ENCODE peak calls at places on chromosomes 3 and 15, in ten cellular contexts. M, X, O, K, C, B, Y, Z, V and N are unnamed samples.

GRCh38 chr3:114504941-114505632 is 211.3 kb downstream of the TIGIT start:
- DNase-seq in Z (no peak), Y (no peak), V (no peak), O (no peak), C (no peak), X (no peak), M (no peak), B (no peak), K (no peak), N (no peak)

GRCh38 chr3:177640319-177640997 is 443.2 kb upstream of the TBL1XR1 start:
- DNase-seq in X (peak; percentile 32), V (peak; percentile 96), Y (no peak), M (peak; percentile 86), K (no peak), Z (no peak), O (no peak), C (no peak), B (peak; percentile 96), N (no peak)

GRCh38 chr3:186099178-186099577 is 9.7 kb downstream of the ETV5 start:
- DNase-seq in Z (no peak), Y (no peak), K (peak; percentile 71), B (no peak), O (peak; percentile 64), X (no peak), M (peak; percentile 57), V (peak; percentile 48), C (no peak), N (no peak)

GRCh38 chr15:98957655-98958054 is 49.9 kb downstream of the PGPEP1L start:
- DNase-seq in B (no peak), Y (no peak), C (no peak), Z (no peak), K (no peak), O (no peak), X (no peak), M (no peak), V (no peak), N (no peak)

GRCh38 chr15:28943146-28943545 is 57.4 kb downstream of the APBA2 start:
- DNase-seq in X (no peak), B (no peak), M (no peak), V (no peak), Y (no peak), O (no peak), Z (no peak), C (no peak), K (no peak), N (no peak)

GRCh38 chr15:60975951-60976350 is 253.2 kb downstream of the RORA start:
- DNase-seq in Y (no peak), O (no peak), M (no peak), X (no peak), Z (no peak), V (no peak), C (no peak), K (no peak), B (no peak), N (no peak)

GRCh38 chr15:45903283-45903682 is 268.5 kb downstream of the SQOR start:
- DNase-seq in C (no peak), O (no peak), X (no peak), M (no peak), Z (no peak), B (no peak), Y (no peak), K (no peak), V (no peak), N (no peak)

GRCh38 chr15:101349497-101349951 is 54.5 kb upstream of the SNRPA1 start:
- DNase-seq in B (no peak), K (no peak), Y (no peak), X (no peak), O (no peak), C (no peak), Z (no peak), M (no peak), V (no peak), N (no peak)

GRCh38 chr3:136437006-136437405 is 186.9 kb downstream of the PCCB start:
- DNase-seq in C (no peak), Z (no peak), V (no peak), Y (no peak), K (no peak), O (no peak), M (no peak), B (no peak), X (no peak), N (no peak)

GRCh38 chr3:10917176-10917575 is 75.4 kb upstream of the SLC6A1 start:
- DNase-seq in Y (no peak), X (no peak), B (no peak), M (no peak), K (no peak), C (no peak), O (no peak), Z (no peak), V (no peak), N (no peak)

GRCh38 chr3:49498655-49499054 is 28.6 kb downstream of the DAG1 start:
- DNase-seq in C (no peak), O (no peak), K (no peak), B (no peak), Z (no peak), Y (no peak), V (no peak), X (no peak), M (no peak), N (no peak)

GRCh38 chr3:5330152-5330810 is 142.8 kb downstream of the EDEM1 start:
- DNase-seq in Z (no peak), M (no peak), V (no peak), X (no peak), O (no peak), C (no peak), B (no peak), Y (no peak), K (peak; percentile 73), N (no peak)

GRCh38 chr3:35088943-35089342 is 550.4 kb upstream of the ARPP21 start:
- DNase-seq in O (no peak), Z (no peak), B (no peak), V (peak; percentile 28), K (no peak), Y (no peak), C (no peak), X (no peak), M (peak; percentile 34), N (no peak)

GRCh38 chr3:66555214-66555844 is 54.5 kb upstream of the LRIG1 start:
- DNase-seq in V (no peak), K (no peak), O (no peak), Y (no peak), M (peak; percentile 24), Z (no peak), X (no peak), C (no peak), B (no peak), N (no peak)

GRCh38 chr3:31444220-31445142 is 88.2 kb upstream of the STT3B start:
- DNase-seq in Z (no peak), M (no peak), V (no peak), B (no peak), O (no peak), Y (no peak), K (no peak), C (no peak), X (no peak), N (no peak)

GRCh38 chr15:29695486-29696167 is 126.6 kb downstream of the TJP1 start:
- DNase-seq in K (no peak), X (peak; percentile 21), M (no peak), Z (no peak), V (no peak), Y (no peak), O (peak; percentile 15), C (no peak), B (no peak), N (no peak)

GRCh38 chr3:178205750-178206149 is 330.5 kb upstream of the KCNMB2 start:
- DNase-seq in B (no peak), M (no peak), K (no peak), Y (no peak), V (no peak), C (no peak), X (no peak), Z (no peak), O (no peak), N (no peak)

GRCh38 chr3:197690754-197691153 is 46.0 kb downstream of the RUBCN start:
- DNase-seq in K (no peak), B (no peak), Y (no peak), X (no peak), V (no peak), M (no peak), Z (no peak), C (no peak), O (no peak), N (no peak)

GRCh38 chr3:15284121-15284889 is 48.1 kb downstream of the SH3BP5 start:
- DNase-seq in M (peak; percentile 96), X (no peak), V (peak; percentile 94), K (no peak), C (no peak), Z (no peak), B (peak; percentile 76), O (peak; percentile 81), Y (no peak), N (no peak)